ENCODE peak calls at places on chromosomes 1 and 21, in eight cellular contexts. T is left ventricle myocardium inferior, R is dorsolateral prefrontal cortex, E is HepG2, F is BJ, G is mammary epithelial cell, C is cardiac muscle cell, U is NT2/D1. N is an unnamed sample.

GRCh38 chr1:202964755-202965440 is 2.2 kb downstream of the CYB5R1 start:
- DNase-seq in G (peak; percentile 38), T (peak; percentile 36), C (no peak), F (no peak), R (no peak), U (no peak), E (no peak), N (no peak)

GRCh38 chr1:78292361-78292760 is 198.4 kb upstream of the PTGFR start:
- DNase-seq in U (no peak), E (no peak), F (peak; percentile 92), T (no peak), G (no peak), C (no peak), R (no peak), N (no peak)

GRCh38 chr1:107105914-107106313 is 34.9 kb upstream of the NTNG1 start:
- DNase-seq in E (no peak), T (no peak), F (no peak), C (no peak), R (no peak), U (no peak), G (no peak), N (no peak)

GRCh38 chr1:200962631-200963030 is 60.9 kb downstream of the KIF21B start:
- DNase-seq in F (no peak), C (no peak), G (no peak), R (no peak), U (no peak), T (no peak), E (no peak), N (peak; percentile 18)

GRCh38 chr1:109669246-109669948 is 1.5 kb downstream of the GSTM2 start:
- DNase-seq in T (no peak), U (no peak), F (no peak), G (no peak), R (no peak), C (no peak), E (no peak), N (peak; percentile 9)

GRCh38 chr21:39969691-39970364 is 102.6 kb downstream of the PCP4 start:
- DNase-seq in R (no peak), E (no peak), C (no peak), F (no peak), U (no peak), T (no peak), G (no peak), N (no peak)

GRCh38 chr1:30722175-30722537 is 1.2 kb downstream of the MATN1 start:
- DNase-seq in U (no peak), C (no peak), R (no peak), E (no peak), F (no peak), G (no peak), T (no peak), N (no peak)

GRCh38 chr1:23644555-23644866 is 47.1 kb upstream of the RPL11 start:
- DNase-seq in U (no peak), T (no peak), R (no peak), F (no peak), C (no peak), E (no peak), G (no peak), N (no peak)

GRCh38 chr1:77322061-77322900 is 40.5 kb downstream of the AK5 start:
- DNase-seq in E (peak; percentile 45), U (peak; percentile 11), R (no peak), F (peak; percentile 66), T (no peak), C (no peak), G (peak; percentile 94), N (peak; percentile 5)

GRCh38 chr21:19541612-19542011 is 1138.0 kb upstream of the TMPRSS15 start:
- DNase-seq in F (no peak), G (no peak), R (no peak), E (peak; percentile 3), T (no peak), U (no peak), C (no peak), N (no peak)

GRCh38 chr1:186775881-186776560 is 52.7 kb upstream of the PLA2G4A start:
- DNase-seq in R (no peak), C (no peak), T (no peak), G (peak; percentile 22), U (no peak), F (no peak), E (no peak), N (no peak)

GRCh38 chr1:160724445-160725242 is 13.0 kb upstream of the CD48 start:
- DNase-seq in G (peak; percentile 56), U (no peak), E (no peak), C (no peak), F (no peak), T (no peak), R (no peak), N (no peak)

GRCh38 chr1:235069577-235070563 is 58.8 kb downstream of the TOMM20 start:
- DNase-seq in E (peak; percentile 90), C (no peak), T (peak; percentile 55), U (no peak), F (peak; percentile 70), R (peak; percentile 30), G (peak; percentile 99), N (no peak)

GRCh38 chr1:206812456-206812855 is 40.2 kb upstream of the IL10 start:
- DNase-seq in T (no peak), C (no peak), R (no peak), G (no peak), F (no peak), E (no peak), U (no peak), N (no peak)

GRCh38 chr1:208206092-208206698 is 38.0 kb downstream of the PLXNA2 start:
- DNase-seq in C (no peak), E (no peak), F (no peak), U (no peak), R (no peak), T (no peak), G (no peak), N (no peak)

GRCh38 chr1:34688358-34688757 is 66.5 kb upstream of the GJB5 start:
- DNase-seq in U (no peak), T (no peak), F (no peak), R (no peak), C (no peak), G (no peak), E (peak; percentile 22), N (no peak)

GRCh38 chr1:119516680-119517079 is 9.7 kb downstream of the HSD3B1 start:
- DNase-seq in U (no peak), E (no peak), C (no peak), R (no peak), F (no peak), T (no peak), G (no peak), N (peak; percentile 37)

GRCh38 chr1:1331068-1331965 is at the start of gene TAS1R3:
- DNase-seq in U (no peak), F (no peak), T (no peak), C (no peak), E (no peak), R (no peak), G (no peak), N (peak; percentile 71)

GRCh38 chr1:57782357-57782756 is 358.5 kb upstream of the DAB1 start:
- DNase-seq in G (no peak), F (no peak), R (no peak), C (no peak), T (no peak), U (no peak), E (no peak), N (no peak)

GRCh38 chr1:183167676-183168075 is 18.4 kb upstream of the LAMC2 start:
- DNase-seq in U (no peak), R (no peak), E (no peak), C (no peak), G (no peak), T (no peak), F (no peak), N (no peak)
- H3K4me3 ChIP-seq in U (no peak overlapping the region), R (no peak overlapping the region), E (no peak overlapping the region), C (no peak overlapping the region), G (no peak overlapping the region), T (no peak overlapping the region), F (no peak overlapping the region), N (no peak overlapping the region)

GRCh38 chr1:7956218-7957032 is 5.1 kb upstream of the PARK7 start:
- DNase-seq in F (peak; percentile 27), E (no peak), T (no peak), R (no peak), G (no peak), U (no peak), C (no peak), N (no peak)

GRCh38 chr1:7948950-7949349 is 8.3 kb upstream of the TNFRSF9 start:
- DNase-seq in G (peak; percentile 85), F (peak; percentile 57), U (no peak), T (no peak), E (no peak), R (no peak), C (no peak), N (no peak)

GRCh38 chr1:7953850-7954609 is 7.5 kb upstream of the PARK7 start:
- DNase-seq in G (peak; percentile 23), F (peak; percentile 22), T (peak; percentile 98), E (peak; percentile 82), U (peak; percentile 73), R (peak; percentile 97), C (no peak), N (no peak)

GRCh38 chr1:7960165-7960564 is 1.3 kb upstream of the PARK7 start:
- DNase-seq in E (no peak), G (no peak), F (no peak), U (no peak), C (no peak), R (no peak), T (no peak), N (no peak)

GRCh38 chr1:7954683-7955082 is 6.8 kb upstream of the PARK7 start:
- DNase-seq in T (no peak), C (no peak), G (no peak), R (no peak), F (no peak), E (no peak), U (no peak), N (no peak)
- H3K4me3 ChIP-seq in T (peak overlapping the region; percentile 77), C (no peak overlapping the region), G (peak overlapping the region; percentile 50), R (peak overlapping the region; percentile 66), F (peak overlapping the region; percentile 47), E (peak overlapping the region; percentile 65), U (peak overlapping the region; percentile 84), N (no peak overlapping the region)

GRCh38 chr1:38994196-38994595 is 3.1 kb downstream of the AKIRIN1 start:
- DNase-seq in T (no peak), R (no peak), F (peak; percentile 16), G (no peak), U (no peak), C (no peak), E (no peak), N (no peak)
- H3K4me3 ChIP-seq in T (no peak overlapping the region), R (no peak overlapping the region), F (no peak overlapping the region), G (no peak overlapping the region), U (no peak overlapping the region), C (no peak overlapping the region), E (no peak overlapping the region), N (no peak overlapping the region)

DNA sequence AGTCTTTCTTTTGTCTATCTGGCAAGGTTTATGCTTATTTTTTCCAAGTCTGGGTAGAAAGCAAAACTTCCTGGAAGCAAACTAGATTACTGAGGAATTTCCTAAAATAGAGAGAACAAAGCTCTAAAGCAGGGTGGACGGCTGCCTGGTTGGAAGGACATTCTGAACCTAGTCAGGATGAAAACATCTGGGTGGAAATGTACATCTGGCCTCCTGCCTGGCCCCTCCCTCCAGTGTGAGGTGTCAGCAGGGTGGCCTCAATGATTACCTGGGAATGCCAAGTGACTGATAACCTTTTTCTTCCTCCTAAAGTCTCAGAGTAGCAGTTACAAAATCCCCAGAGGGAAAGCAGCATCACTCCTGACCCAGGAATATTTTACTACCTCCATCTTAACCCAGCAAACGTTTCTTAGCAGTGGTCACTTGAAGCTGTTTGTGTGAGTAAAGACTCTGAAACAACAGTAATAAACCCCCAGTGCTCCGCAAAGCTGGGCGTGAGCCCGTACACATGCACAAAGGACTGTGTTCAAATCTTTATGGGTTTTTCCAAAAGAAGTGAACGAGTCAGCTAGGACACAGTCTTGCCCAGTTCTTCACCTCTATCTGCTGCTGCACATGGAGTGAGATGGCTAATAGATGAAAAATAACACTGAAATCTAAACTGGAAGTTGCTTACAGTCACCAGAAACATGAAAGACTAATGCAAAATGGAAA is 18.9 kb downstream of the ANGPTL7 start:
- DNase-seq in T (peak; percentile 52), G (no peak), E (no peak), U (no peak), F (no peak), R (no peak), C (no peak), N (no peak)
- H3K4me3 ChIP-seq in T (no peak overlapping the region), G (no peak overlapping the region), E (no peak overlapping the region), U (no peak overlapping the region), F (no peak overlapping the region), R (no peak overlapping the region), C (no peak overlapping the region), N (no peak overlapping the region)